ENCODE peak calls at places on chromosomes 11 and 22, in nine cellular contexts. One of them, this sample, is unnamed.

GRCh38 chr22:26360169-26360885 is 68.7 kb upstream of the ASPHD2 start:
- DNase-seq in lung: peak
- DNase-seq in iPS-NIHi11: peak
- DNase-seq in activated T-cell treated with anti-CD3 and anti-CD28 coated beads, Interleukin-2, amount 50 U/mL, for 72 hours: peak
- DNase-seq in AG08396: peak
- DNase-seq in pancreas: peak
- DNase-seq in AG09309: no peak
- DNase-seq in nucleus accumbens: no peak
- DNase-seq in NCI-H1105: peak
- DNase-seq in this sample: peak

GRCh38 chr22:49106136-49106930 is 721.3 kb downstream of the BRD1 start:
- DNase-seq in activated T-cell treated with anti-CD3 and anti-CD28 coated beads, Interleukin-2, amount 50 U/mL, for 72 hours: no peak
- DNase-seq in NCI-H1105: peak
- DNase-seq in lung: no peak
- DNase-seq in AG08396: no peak
- DNase-seq in pancreas: no peak
- DNase-seq in nucleus accumbens: no peak
- DNase-seq in AG09309: no peak
- DNase-seq in iPS-NIHi11: no peak
- DNase-seq in this sample: no peak

GRCh38 chr11:131912127-131912526 is 541.7 kb downstream of the NTM start:
- DNase-seq in activated T-cell treated with anti-CD3 and anti-CD28 coated beads, Interleukin-2, amount 50 U/mL, for 72 hours: no peak
- DNase-seq in AG09309: no peak
- DNase-seq in pancreas: no peak
- DNase-seq in iPS-NIHi11: no peak
- DNase-seq in lung: no peak
- DNase-seq in AG08396: no peak
- DNase-seq in nucleus accumbens: no peak
- DNase-seq in NCI-H1105: no peak
- DNase-seq in this sample: no peak

GRCh38 chr11:134522782-134523570 is 110.9 kb upstream of the B3GAT1 start:
- DNase-seq in pancreas: no peak
- DNase-seq in AG08396: no peak
- DNase-seq in lung: no peak
- DNase-seq in NCI-H1105: no peak
- DNase-seq in nucleus accumbens: no peak
- DNase-seq in activated T-cell treated with anti-CD3 and anti-CD28 coated beads, Interleukin-2, amount 50 U/mL, for 72 hours: no peak
- DNase-seq in iPS-NIHi11: no peak
- DNase-seq in AG09309: no peak
- DNase-seq in this sample: peak

GRCh38 chr11:6604081-6604626 is 580 bp downstream of the ILK start:
- DNase-seq in NCI-H1105: no peak
- DNase-seq in activated T-cell treated with anti-CD3 and anti-CD28 coated beads, Interleukin-2, amount 50 U/mL, for 72 hours: peak
- DNase-seq in pancreas: peak
- DNase-seq in AG08396: peak
- DNase-seq in nucleus accumbens: no peak
- DNase-seq in lung: peak
- DNase-seq in AG09309: peak
- DNase-seq in iPS-NIHi11: peak
- DNase-seq in this sample: no peak

GRCh38 chr22:32652609-32653008 is 148.9 kb upstream of the TIMP3 start:
- DNase-seq in pancreas: no peak
- DNase-seq in nucleus accumbens: no peak
- DNase-seq in lung: no peak
- DNase-seq in AG08396: no peak
- DNase-seq in activated T-cell treated with anti-CD3 and anti-CD28 coated beads, Interleukin-2, amount 50 U/mL, for 72 hours: no peak
- DNase-seq in iPS-NIHi11: no peak
- DNase-seq in AG09309: no peak
- DNase-seq in NCI-H1105: no peak
- DNase-seq in this sample: no peak

GRCh38 chr11:9461068-9461759 is 402 bp downstream of the ZNF143 start:
- DNase-seq in NCI-H1105: peak
- DNase-seq in iPS-NIHi11: peak
- DNase-seq in AG09309: peak
- DNase-seq in pancreas: peak
- DNase-seq in activated T-cell treated with anti-CD3 and anti-CD28 coated beads, Interleukin-2, amount 50 U/mL, for 72 hours: peak
- DNase-seq in nucleus accumbens: peak
- DNase-seq in lung: peak
- DNase-seq in AG08396: peak
- DNase-seq in this sample: peak

GRCh38 chr11:119797137-119797611 is 68.2 kb upstream of the NECTIN1 start:
- DNase-seq in pancreas: no peak
- DNase-seq in NCI-H1105: no peak
- DNase-seq in iPS-NIHi11: peak
- DNase-seq in activated T-cell treated with anti-CD3 and anti-CD28 coated beads, Interleukin-2, amount 50 U/mL, for 72 hours: no peak
- DNase-seq in AG09309: no peak
- DNase-seq in nucleus accumbens: no peak
- DNase-seq in AG08396: no peak
- DNase-seq in lung: no peak
- DNase-seq in this sample: no peak

GRCh38 chr11:2989551-2989950 is 2.6 kb downstream of the NAP1L4 start:
- DNase-seq in nucleus accumbens: no peak
- DNase-seq in lung: no peak
- DNase-seq in AG09309: no peak
- DNase-seq in AG08396: no peak
- DNase-seq in NCI-H1105: no peak
- DNase-seq in iPS-NIHi11: no peak
- DNase-seq in pancreas: no peak
- DNase-seq in activated T-cell treated with anti-CD3 and anti-CD28 coated beads, Interleukin-2, amount 50 U/mL, for 72 hours: no peak
- DNase-seq in this sample: no peak

GRCh38 chr22:31829505-31829904 is 75.7 kb downstream of the DEPDC5 start:
- DNase-seq in nucleus accumbens: peak
- DNase-seq in iPS-NIHi11: no peak
- DNase-seq in AG08396: peak
- DNase-seq in pancreas: no peak
- DNase-seq in AG09309: peak
- DNase-seq in NCI-H1105: no peak
- DNase-seq in activated T-cell treated with anti-CD3 and anti-CD28 coated beads, Interleukin-2, amount 50 U/mL, for 72 hours: peak
- DNase-seq in lung: no peak
- DNase-seq in this sample: peak

GRCh38 chr11:66070604-66071325 is 693 bp downstream of the PACS1 start:
- DNase-seq in NCI-H1105: no peak
- DNase-seq in AG09309: no peak
- DNase-seq in pancreas: peak
- DNase-seq in AG08396: peak
- DNase-seq in lung: no peak
- DNase-seq in nucleus accumbens: no peak
- DNase-seq in activated T-cell treated with anti-CD3 and anti-CD28 coated beads, Interleukin-2, amount 50 U/mL, for 72 hours: peak
- DNase-seq in iPS-NIHi11: peak
- DNase-seq in this sample: peak

GRCh38 chr22:19674929-19675253 is 39.4 kb upstream of the SEPTIN5 start:
- DNase-seq in activated T-cell treated with anti-CD3 and anti-CD28 coated beads, Interleukin-2, amount 50 U/mL, for 72 hours: no peak
- DNase-seq in AG09309: no peak
- DNase-seq in AG08396: no peak
- DNase-seq in iPS-NIHi11: no peak
- DNase-seq in lung: no peak
- DNase-seq in pancreas: no peak
- DNase-seq in NCI-H1105: no peak
- DNase-seq in nucleus accumbens: no peak
- DNase-seq in this sample: no peak

GRCh38 chr11:28284206-28284605 is 176.0 kb downstream of the METTL15 start:
- DNase-seq in iPS-NIHi11: no peak
- DNase-seq in activated T-cell treated with anti-CD3 and anti-CD28 coated beads, Interleukin-2, amount 50 U/mL, for 72 hours: no peak
- DNase-seq in nucleus accumbens: no peak
- DNase-seq in AG08396: no peak
- DNase-seq in lung: no peak
- DNase-seq in NCI-H1105: no peak
- DNase-seq in pancreas: no peak
- DNase-seq in AG09309: no peak
- DNase-seq in this sample: no peak

GRCh38 chr11:116412118-116412889 is 360.5 kb downstream of the BUD13 start:
- DNase-seq in nucleus accumbens: no peak
- DNase-seq in iPS-NIHi11: no peak
- DNase-seq in NCI-H1105: no peak
- DNase-seq in activated T-cell treated with anti-CD3 and anti-CD28 coated beads, Interleukin-2, amount 50 U/mL, for 72 hours: no peak
- DNase-seq in lung: no peak
- DNase-seq in pancreas: no peak
- DNase-seq in AG08396: no peak
- DNase-seq in AG09309: no peak
- DNase-seq in this sample: no peak

GRCh38 chr11:93209476-93209875 is 11.7 kb upstream of the SLC36A4 start:
- DNase-seq in activated T-cell treated with anti-CD3 and anti-CD28 coated beads, Interleukin-2, amount 50 U/mL, for 72 hours: no peak
- DNase-seq in pancreas: no peak
- DNase-seq in NCI-H1105: no peak
- DNase-seq in lung: no peak
- DNase-seq in AG08396: no peak
- DNase-seq in AG09309: no peak
- DNase-seq in nucleus accumbens: no peak
- DNase-seq in iPS-NIHi11: no peak
- DNase-seq in this sample: no peak

GRCh38 chr11:11396290-11397042 is 43.4 kb upstream of the CSNK2A3 start:
- DNase-seq in AG09309: peak
- DNase-seq in iPS-NIHi11: no peak
- DNase-seq in lung: no peak
- DNase-seq in AG08396: peak
- DNase-seq in nucleus accumbens: no peak
- DNase-seq in NCI-H1105: no peak
- DNase-seq in pancreas: no peak
- DNase-seq in activated T-cell treated with anti-CD3 and anti-CD28 coated beads, Interleukin-2, amount 50 U/mL, for 72 hours: no peak
- DNase-seq in this sample: no peak

GRCh38 chr11:29025001-29025400 is 916.8 kb downstream of the METTL15 start:
- DNase-seq in nucleus accumbens: no peak
- DNase-seq in activated T-cell treated with anti-CD3 and anti-CD28 coated beads, Interleukin-2, amount 50 U/mL, for 72 hours: no peak
- DNase-seq in lung: no peak
- DNase-seq in AG09309: no peak
- DNase-seq in NCI-H1105: no peak
- DNase-seq in AG08396: no peak
- DNase-seq in iPS-NIHi11: no peak
- DNase-seq in pancreas: no peak
- DNase-seq in this sample: no peak

GRCh38 chr22:29215012-29215860 is 9.5 kb downstream of the EMID1 start:
- DNase-seq in AG09309: no peak
- DNase-seq in NCI-H1105: no peak
- DNase-seq in lung: no peak
- DNase-seq in activated T-cell treated with anti-CD3 and anti-CD28 coated beads, Interleukin-2, amount 50 U/mL, for 72 hours: no peak
- DNase-seq in iPS-NIHi11: peak
- DNase-seq in nucleus accumbens: no peak
- DNase-seq in AG08396: no peak
- DNase-seq in pancreas: no peak
- DNase-seq in this sample: no peak

GRCh38 chr11:30852091-30852490 is 265.9 kb upstream of the MPPED2 start:
- DNase-seq in NCI-H1105: no peak
- DNase-seq in AG09309: no peak
- DNase-seq in activated T-cell treated with anti-CD3 and anti-CD28 coated beads, Interleukin-2, amount 50 U/mL, for 72 hours: no peak
- DNase-seq in nucleus accumbens: no peak
- DNase-seq in iPS-NIHi11: no peak
- DNase-seq in AG08396: no peak
- DNase-seq in lung: no peak
- DNase-seq in pancreas: no peak
- DNase-seq in this sample: no peak

GRCh38 chr11:113505541-113506375 is 30.6 kb upstream of the DRD2 start:
- DNase-seq in iPS-NIHi11: no peak
- DNase-seq in activated T-cell treated with anti-CD3 and anti-CD28 coated beads, Interleukin-2, amount 50 U/mL, for 72 hours: no peak
- DNase-seq in AG09309: peak
- DNase-seq in NCI-H1105: no peak
- DNase-seq in pancreas: no peak
- DNase-seq in AG08396: no peak
- DNase-seq in nucleus accumbens: peak
- DNase-seq in lung: no peak
- DNase-seq in this sample: no peak

GRCh38 chr11:13207665-13208594 is 69.7 kb upstream of the BMAL1 start:
- DNase-seq in nucleus accumbens: no peak
- DNase-seq in NCI-H1105: no peak
- DNase-seq in AG08396: peak
- DNase-seq in activated T-cell treated with anti-CD3 and anti-CD28 coated beads, Interleukin-2, amount 50 U/mL, for 72 hours: peak
- DNase-seq in iPS-NIHi11: peak
- DNase-seq in lung: peak
- DNase-seq in pancreas: peak
- DNase-seq in AG09309: peak
- DNase-seq in this sample: no peak

GRCh38 chr22:37229012-37229804 is 14.9 kb downstream of the RAC2 start:
- DNase-seq in AG09309: peak
- DNase-seq in nucleus accumbens: no peak
- DNase-seq in pancreas: no peak
- DNase-seq in AG08396: peak
- DNase-seq in activated T-cell treated with anti-CD3 and anti-CD28 coated beads, Interleukin-2, amount 50 U/mL, for 72 hours: no peak
- DNase-seq in lung: no peak
- DNase-seq in iPS-NIHi11: no peak
- DNase-seq in NCI-H1105: no peak
- DNase-seq in this sample: no peak

GRCh38 chr11:19714387-19715363 is 2.0 kb downstream of the NAV2 start:
- DNase-seq in activated T-cell treated with anti-CD3 and anti-CD28 coated beads, Interleukin-2, amount 50 U/mL, for 72 hours: no peak
- DNase-seq in lung: peak
- DNase-seq in AG09309: no peak
- DNase-seq in nucleus accumbens: no peak
- DNase-seq in NCI-H1105: peak
- DNase-seq in iPS-NIHi11: no peak
- DNase-seq in AG08396: peak
- DNase-seq in pancreas: no peak
- DNase-seq in this sample: peak

GRCh38 chr22:31968022-31968421 is 23.7 kb downstream of the YWHAH start:
- DNase-seq in pancreas: no peak
- DNase-seq in AG08396: no peak
- DNase-seq in nucleus accumbens: no peak
- DNase-seq in NCI-H1105: no peak
- DNase-seq in AG09309: no peak
- DNase-seq in lung: no peak
- DNase-seq in activated T-cell treated with anti-CD3 and anti-CD28 coated beads, Interleukin-2, amount 50 U/mL, for 72 hours: no peak
- DNase-seq in iPS-NIHi11: no peak
- DNase-seq in this sample: no peak

GRCh38 chr11:58866788-58867187 is 22.3 kb upstream of the GLYATL2 start:
- DNase-seq in AG09309: no peak
- DNase-seq in AG08396: peak
- DNase-seq in activated T-cell treated with anti-CD3 and anti-CD28 coated beads, Interleukin-2, amount 50 U/mL, for 72 hours: no peak
- DNase-seq in NCI-H1105: no peak
- DNase-seq in iPS-NIHi11: no peak
- DNase-seq in nucleus accumbens: no peak
- DNase-seq in pancreas: no peak
- DNase-seq in lung: no peak
- DNase-seq in this sample: no peak

GRCh38 chr11:34495724-34496377 is 17.7 kb downstream of the ELF5 start:
- DNase-seq in lung: peak
- DNase-seq in AG08396: no peak
- DNase-seq in nucleus accumbens: no peak
- DNase-seq in iPS-NIHi11: no peak
- DNase-seq in NCI-H1105: no peak
- DNase-seq in activated T-cell treated with anti-CD3 and anti-CD28 coated beads, Interleukin-2, amount 50 U/mL, for 72 hours: no peak
- DNase-seq in AG09309: no peak
- DNase-seq in pancreas: no peak
- DNase-seq in this sample: no peak

GRCh38 chr11:15710593-15711260 is 596.0 kb downstream of the INSC start:
- DNase-seq in activated T-cell treated with anti-CD3 and anti-CD28 coated beads, Interleukin-2, amount 50 U/mL, for 72 hours: no peak
- DNase-seq in AG09309: no peak
- DNase-seq in lung: no peak
- DNase-seq in pancreas: no peak
- DNase-seq in AG08396: no peak
- DNase-seq in iPS-NIHi11: no peak
- DNase-seq in nucleus accumbens: no peak
- DNase-seq in NCI-H1105: no peak
- DNase-seq in this sample: no peak

GRCh38 chr11:64048042-64048854 is 12.5 kb downstream of the FLRT1 start:
- DNase-seq in AG09309: no peak
- DNase-seq in activated T-cell treated with anti-CD3 and anti-CD28 coated beads, Interleukin-2, amount 50 U/mL, for 72 hours: no peak
- DNase-seq in nucleus accumbens: peak
- DNase-seq in NCI-H1105: no peak
- DNase-seq in iPS-NIHi11: no peak
- DNase-seq in AG08396: no peak
- DNase-seq in pancreas: no peak
- DNase-seq in lung: no peak
- DNase-seq in this sample: no peak

GRCh38 chr11:2366271-2366670 is 10.8 kb upstream of the CD81 start:
- DNase-seq in nucleus accumbens: no peak
- DNase-seq in AG08396: no peak
- DNase-seq in iPS-NIHi11: no peak
- DNase-seq in pancreas: no peak
- DNase-seq in NCI-H1105: peak
- DNase-seq in AG09309: no peak
- DNase-seq in activated T-cell treated with anti-CD3 and anti-CD28 coated beads, Interleukin-2, amount 50 U/mL, for 72 hours: no peak
- DNase-seq in lung: no peak
- DNase-seq in this sample: peak

GRCh38 chr22:37020192-37020479 is 594 bp downstream of the MPST start:
- DNase-seq in iPS-NIHi11: no peak
- DNase-seq in nucleus accumbens: no peak
- DNase-seq in AG08396: peak
- DNase-seq in AG09309: no peak
- DNase-seq in activated T-cell treated with anti-CD3 and anti-CD28 coated beads, Interleukin-2, amount 50 U/mL, for 72 hours: no peak
- DNase-seq in lung: no peak
- DNase-seq in NCI-H1105: no peak
- DNase-seq in pancreas: peak
- DNase-seq in this sample: no peak